ENCODE peak calls at places on chromosomes 4 and X, in nine cellular contexts. One of them, this sample, is unnamed.

GRCh38 chrX:133171962-133172708 is 46.0 kb downstream of the TFDP3 start:
- DNase-seq in GM23338: peak; percentile 33
- DNase-seq in heart right ventricle: no peak
- DNase-seq in SJSA1: peak; percentile 22
- DNase-seq in stomach: no peak
- DNase-seq in A549: peak; percentile 1
- DNase-seq in uterus: no peak
- DNase-seq in foreskin fibroblast: no peak
- DNase-seq in heart left ventricle: no peak
- DNase-seq in this sample: peak; percentile 43

GRCh38 chr4:101171747-101172146 is 175.6 kb downstream of the PPP3CA start:
- DNase-seq in heart right ventricle: no peak
- DNase-seq in heart left ventricle: no peak
- DNase-seq in stomach: no peak
- DNase-seq in foreskin fibroblast: peak; percentile 24
- DNase-seq in SJSA1: no peak
- DNase-seq in uterus: no peak
- DNase-seq in GM23338: no peak
- DNase-seq in A549: no peak
- DNase-seq in this sample: peak; percentile 86

GRCh38 chr4:111154924-111155323 is 532.0 kb upstream of the PITX2 start:
- DNase-seq in uterus: no peak
- DNase-seq in heart left ventricle: no peak
- DNase-seq in SJSA1: no peak
- DNase-seq in foreskin fibroblast: no peak
- DNase-seq in heart right ventricle: no peak
- DNase-seq in stomach: no peak
- DNase-seq in A549: no peak
- DNase-seq in GM23338: no peak
- DNase-seq in this sample: no peak

GRCh38 chr4:77931452-77932135 is 69.0 kb downstream of the MRPL1 start:
- DNase-seq in A549: no peak
- DNase-seq in SJSA1: peak; percentile 46
- DNase-seq in heart right ventricle: no peak
- DNase-seq in stomach: no peak
- DNase-seq in GM23338: no peak
- DNase-seq in foreskin fibroblast: peak; percentile 70
- DNase-seq in uterus: no peak
- DNase-seq in heart left ventricle: no peak
- DNase-seq in this sample: peak; percentile 95

GRCh38 chrX:24982306-24982965 is 33.3 kb downstream of the ARX start:
- DNase-seq in heart left ventricle: no peak
- DNase-seq in stomach: no peak
- DNase-seq in foreskin fibroblast: no peak
- DNase-seq in SJSA1: no peak
- DNase-seq in heart right ventricle: no peak
- DNase-seq in uterus: no peak
- DNase-seq in GM23338: no peak
- DNase-seq in A549: no peak
- DNase-seq in this sample: no peak

GRCh38 chrX:18676470-18676869 is 4.6 kb upstream of the RS1 start:
- DNase-seq in A549: peak; percentile 50
- DNase-seq in foreskin fibroblast: no peak
- DNase-seq in GM23338: peak; percentile 63
- DNase-seq in SJSA1: no peak
- DNase-seq in stomach: no peak
- DNase-seq in heart left ventricle: no peak
- DNase-seq in uterus: no peak
- DNase-seq in heart right ventricle: no peak
- DNase-seq in this sample: no peak

GRCh38 chr4:54082168-54082567 is 17.8 kb upstream of the CHIC2 start:
- DNase-seq in SJSA1: peak; percentile 94
- DNase-seq in heart left ventricle: no peak
- DNase-seq in foreskin fibroblast: peak; percentile 99
- DNase-seq in A549: peak; percentile 66
- DNase-seq in GM23338: no peak
- DNase-seq in heart right ventricle: no peak
- DNase-seq in stomach: peak; percentile 46
- DNase-seq in uterus: no peak
- DNase-seq in this sample: peak; percentile 99

GRCh38 chrX:41086627-41086932 is 1.3 kb downstream of the USP9X start:
- DNase-seq in A549: peak; percentile 44
- DNase-seq in uterus: no peak
- DNase-seq in heart right ventricle: no peak
- DNase-seq in SJSA1: peak; percentile 60
- DNase-seq in GM23338: no peak
- DNase-seq in heart left ventricle: no peak
- DNase-seq in foreskin fibroblast: no peak
- DNase-seq in stomach: no peak
- DNase-seq in this sample: no peak

GRCh38 chrX:118974908-118975671 is 672 bp downstream of the LONRF3 start:
- DNase-seq in foreskin fibroblast: no peak
- DNase-seq in stomach: peak; percentile 68
- DNase-seq in uterus: peak; percentile 30
- DNase-seq in heart left ventricle: no peak
- DNase-seq in GM23338: peak; percentile 60
- DNase-seq in A549: no peak
- DNase-seq in SJSA1: peak; percentile 12
- DNase-seq in heart right ventricle: no peak
- DNase-seq in this sample: no peak

GRCh38 chr4:124514588-124514987 is 197.9 kb downstream of the ANKRD50 start:
- DNase-seq in GM23338: no peak
- DNase-seq in stomach: no peak
- DNase-seq in SJSA1: no peak
- DNase-seq in foreskin fibroblast: no peak
- DNase-seq in uterus: no peak
- DNase-seq in A549: no peak
- DNase-seq in heart right ventricle: no peak
- DNase-seq in heart left ventricle: no peak
- DNase-seq in this sample: no peak

GRCh38 chr4:159352609-159353008 is 249.7 kb downstream of the RAPGEF2 start:
- DNase-seq in stomach: no peak
- DNase-seq in heart right ventricle: no peak
- DNase-seq in SJSA1: no peak
- DNase-seq in A549: no peak
- DNase-seq in uterus: no peak
- DNase-seq in GM23338: no peak
- DNase-seq in heart left ventricle: no peak
- DNase-seq in foreskin fibroblast: no peak
- DNase-seq in this sample: no peak

GRCh38 chrX:57678686-57679428 is 1.2 kb downstream of the NLRP2B start:
- DNase-seq in stomach: no peak
- DNase-seq in foreskin fibroblast: no peak
- DNase-seq in A549: no peak
- DNase-seq in heart left ventricle: no peak
- DNase-seq in uterus: no peak
- DNase-seq in GM23338: no peak
- DNase-seq in heart right ventricle: no peak
- DNase-seq in SJSA1: no peak
- DNase-seq in this sample: no peak

GRCh38 chrX:57674861-57675260 is 5.2 kb downstream of the NLRP2B start:
- DNase-seq in heart right ventricle: no peak
- DNase-seq in SJSA1: no peak
- DNase-seq in foreskin fibroblast: no peak
- DNase-seq in uterus: no peak
- DNase-seq in GM23338: no peak
- DNase-seq in A549: no peak
- DNase-seq in heart left ventricle: no peak
- DNase-seq in stomach: no peak
- DNase-seq in this sample: no peak

GRCh38 chrX:57680160-57680559 is at the start of gene NLRP2B:
- DNase-seq in heart left ventricle: no peak
- DNase-seq in uterus: no peak
- DNase-seq in heart right ventricle: no peak
- DNase-seq in GM23338: no peak
- DNase-seq in A549: no peak
- DNase-seq in foreskin fibroblast: no peak
- DNase-seq in stomach: no peak
- DNase-seq in SJSA1: no peak
- DNase-seq in this sample: no peak

GRCh38 chrX:57681341-57681740 is 1.3 kb upstream of the NLRP2B start:
- DNase-seq in GM23338: no peak
- DNase-seq in stomach: no peak
- DNase-seq in foreskin fibroblast: no peak
- DNase-seq in A549: no peak
- DNase-seq in SJSA1: no peak
- DNase-seq in heart left ventricle: no peak
- DNase-seq in uterus: no peak
- DNase-seq in heart right ventricle: no peak
- DNase-seq in this sample: no peak

GRCh38 chrX:57677132-57677858 is 2.8 kb downstream of the NLRP2B start:
- DNase-seq in foreskin fibroblast: no peak
- DNase-seq in uterus: no peak
- DNase-seq in A549: no peak
- DNase-seq in heart left ventricle: no peak
- DNase-seq in heart right ventricle: no peak
- DNase-seq in stomach: no peak
- DNase-seq in GM23338: no peak
- DNase-seq in SJSA1: no peak
- DNase-seq in this sample: no peak
- H3K4me3 ChIP-seq in foreskin fibroblast: no peak overlapping the region
- H3K4me3 ChIP-seq in uterus: no peak overlapping the region
- H3K4me3 ChIP-seq in A549: no peak overlapping the region
- H3K4me3 ChIP-seq in heart left ventricle: no peak overlapping the region
- H3K4me3 ChIP-seq in heart right ventricle: no peak overlapping the region
- H3K4me3 ChIP-seq in stomach: no peak overlapping the region
- H3K4me3 ChIP-seq in GM23338: no peak overlapping the region
- H3K4me3 ChIP-seq in SJSA1: no peak overlapping the region
- H3K4me3 ChIP-seq in this sample: no peak overlapping the region

GRCh38 chr4:120066525-120067333 is at the start of gene MAD2L1:
- DNase-seq in foreskin fibroblast: peak; percentile 98
- DNase-seq in uterus: peak; percentile 98
- DNase-seq in A549: peak; percentile 84
- DNase-seq in heart right ventricle: peak; percentile 98
- DNase-seq in stomach: peak; percentile 99
- DNase-seq in SJSA1: peak; percentile 98
- DNase-seq in heart left ventricle: peak; percentile 99
- DNase-seq in GM23338: peak; percentile 98
- DNase-seq in this sample: peak; percentile 95

GRCh38 chr4:120070191-120070590 is 3.5 kb upstream of the MAD2L1 start:
- DNase-seq in GM23338: no peak
- DNase-seq in heart right ventricle: no peak
- DNase-seq in stomach: no peak
- DNase-seq in A549: no peak
- DNase-seq in heart left ventricle: no peak
- DNase-seq in foreskin fibroblast: peak; percentile 29
- DNase-seq in SJSA1: no peak
- DNase-seq in uterus: no peak
- DNase-seq in this sample: peak; percentile 49

GRCh38 chr4:120066182-120066524 is 495 bp downstream of the MAD2L1 start:
- DNase-seq in stomach: no peak
- DNase-seq in GM23338: peak; percentile 42
- DNase-seq in foreskin fibroblast: no peak
- DNase-seq in A549: peak; percentile 3
- DNase-seq in uterus: no peak
- DNase-seq in heart right ventricle: no peak
- DNase-seq in heart left ventricle: no peak
- DNase-seq in SJSA1: no peak
- DNase-seq in this sample: peak; percentile 21

GRCh38 chr4:120062663-120063195 is 3.9 kb downstream of the MAD2L1 start:
- DNase-seq in stomach: no peak
- DNase-seq in heart left ventricle: no peak
- DNase-seq in heart right ventricle: no peak
- DNase-seq in uterus: no peak
- DNase-seq in GM23338: no peak
- DNase-seq in A549: no peak
- DNase-seq in SJSA1: no peak
- DNase-seq in foreskin fibroblast: no peak
- DNase-seq in this sample: no peak

GRCh38 chr4:120064887-120065286 is 1.8 kb downstream of the MAD2L1 start:
- DNase-seq in foreskin fibroblast: no peak
- DNase-seq in GM23338: no peak
- DNase-seq in heart left ventricle: no peak
- DNase-seq in stomach: no peak
- DNase-seq in A549: no peak
- DNase-seq in uterus: no peak
- DNase-seq in SJSA1: no peak
- DNase-seq in heart right ventricle: no peak
- DNase-seq in this sample: no peak
- H3K4me3 ChIP-seq in foreskin fibroblast: peak overlapping the region; percentile 91
- H3K4me3 ChIP-seq in GM23338: peak overlapping the region; percentile 93
- H3K4me3 ChIP-seq in heart left ventricle: no peak overlapping the region
- H3K4me3 ChIP-seq in stomach: no peak overlapping the region
- H3K4me3 ChIP-seq in A549: peak overlapping the region; percentile 79
- H3K4me3 ChIP-seq in uterus: no peak overlapping the region
- H3K4me3 ChIP-seq in SJSA1: no peak overlapping the region
- H3K4me3 ChIP-seq in heart right ventricle: no peak overlapping the region
- H3K4me3 ChIP-seq in this sample: no peak overlapping the region

GRCh38 chr4:140721088-140721421 is 35.1 kb downstream of the TBC1D9 start:
- DNase-seq in foreskin fibroblast: no peak
- DNase-seq in A549: no peak
- DNase-seq in heart left ventricle: no peak
- DNase-seq in uterus: no peak
- DNase-seq in GM23338: no peak
- DNase-seq in heart right ventricle: no peak
- DNase-seq in stomach: no peak
- DNase-seq in SJSA1: peak; percentile 19
- DNase-seq in this sample: no peak

GRCh38 chr4:140720387-140721087 is 35.6 kb downstream of the TBC1D9 start:
- DNase-seq in foreskin fibroblast: no peak
- DNase-seq in heart left ventricle: no peak
- DNase-seq in GM23338: no peak
- DNase-seq in heart right ventricle: no peak
- DNase-seq in SJSA1: no peak
- DNase-seq in uterus: no peak
- DNase-seq in A549: no peak
- DNase-seq in stomach: no peak
- DNase-seq in this sample: peak; percentile 38

GRCh38 chr4:140719022-140719421 is 37.2 kb downstream of the TBC1D9 start:
- DNase-seq in heart right ventricle: no peak
- DNase-seq in heart left ventricle: no peak
- DNase-seq in uterus: no peak
- DNase-seq in A549: no peak
- DNase-seq in SJSA1: no peak
- DNase-seq in GM23338: no peak
- DNase-seq in foreskin fibroblast: peak; percentile 30
- DNase-seq in stomach: no peak
- DNase-seq in this sample: peak; percentile 46

GRCh38 chr4:140718240-140718639 is 37.9 kb downstream of the TBC1D9 start:
- DNase-seq in A549: no peak
- DNase-seq in SJSA1: no peak
- DNase-seq in stomach: no peak
- DNase-seq in uterus: no peak
- DNase-seq in GM23338: no peak
- DNase-seq in heart left ventricle: no peak
- DNase-seq in heart right ventricle: no peak
- DNase-seq in foreskin fibroblast: peak; percentile 42
- DNase-seq in this sample: peak; percentile 63

GRCh38 chr4:140719693-140720092 is 36.5 kb downstream of the TBC1D9 start:
- DNase-seq in A549: no peak
- DNase-seq in GM23338: no peak
- DNase-seq in SJSA1: no peak
- DNase-seq in heart right ventricle: no peak
- DNase-seq in foreskin fibroblast: no peak
- DNase-seq in uterus: no peak
- DNase-seq in heart left ventricle: no peak
- DNase-seq in stomach: no peak
- DNase-seq in this sample: no peak
- H3K4me3 ChIP-seq in A549: no peak overlapping the region
- H3K4me3 ChIP-seq in GM23338: no peak overlapping the region
- H3K4me3 ChIP-seq in SJSA1: no peak overlapping the region
- H3K4me3 ChIP-seq in heart right ventricle: no peak overlapping the region
- H3K4me3 ChIP-seq in foreskin fibroblast: no peak overlapping the region
- H3K4me3 ChIP-seq in uterus: no peak overlapping the region
- H3K4me3 ChIP-seq in heart left ventricle: no peak overlapping the region
- H3K4me3 ChIP-seq in stomach: no peak overlapping the region
- H3K4me3 ChIP-seq in this sample: no peak overlapping the region

GRCh38 chrX:155022587-155022986 is at the start of gene F8:
- DNase-seq in SJSA1: no peak
- DNase-seq in heart left ventricle: no peak
- DNase-seq in heart right ventricle: no peak
- DNase-seq in foreskin fibroblast: no peak
- DNase-seq in A549: no peak
- DNase-seq in GM23338: no peak
- DNase-seq in uterus: no peak
- DNase-seq in stomach: no peak
- DNase-seq in this sample: no peak
- H3K4me3 ChIP-seq in SJSA1: no peak within 1 kb of the TSS
- H3K4me3 ChIP-seq in heart left ventricle: peak within 1 kb of the TSS; percentile 28
- H3K4me3 ChIP-seq in heart right ventricle: peak within 1 kb of the TSS; percentile 54
- H3K4me3 ChIP-seq in foreskin fibroblast: no peak within 1 kb of the TSS
- H3K4me3 ChIP-seq in A549: no peak within 1 kb of the TSS
- H3K4me3 ChIP-seq in GM23338: no peak within 1 kb of the TSS
- H3K4me3 ChIP-seq in uterus: no peak within 1 kb of the TSS
- H3K4me3 ChIP-seq in stomach: no peak within 1 kb of the TSS
- H3K4me3 ChIP-seq in this sample: no peak within 1 kb of the TSS